ENCODE peak calls at places on chromosomes 1 and 21, in six cellular contexts. V is psoas muscle, T is lower lobe of right lung, G is upper lobe of right lung, I is HepG2, S is heart left ventricle. M is an unnamed sample. For H3K9me3 and H3K4me1, the result is how much of the 10 kb centered on the place peaks cover.

GRCh38 chr1:21605012-21605715 is 64.0 kb downstream of the RAP1GAP start:
- ATAC-seq in V (no peak), T (no peak), I (peak), S (no peak), G (no peak), M (no peak)

GRCh38 chr1:79708646-79709237 is 702.2 kb upstream of the ADGRL4 start:
- ATAC-seq in G (no peak), T (no peak), S (no peak), V (no peak), I (no peak), M (no peak)

GRCh38 chr1:94325379-94326302 is 88.3 kb upstream of the ARHGAP29 start:
- ATAC-seq in S (peak), T (peak), I (peak), G (peak), V (peak), M (peak)

GRCh38 chr1:42730002-42730401 is 10.0 kb downstream of the CLDN19 start:
- ATAC-seq in I (no peak), S (no peak), T (no peak), G (no peak), V (no peak), M (no peak)

GRCh38 chr1:89257036-89257435 is 15.6 kb downstream of the GBP5 start:
- ATAC-seq in V (no peak), T (no peak), G (peak), S (no peak), I (no peak), M (no peak)

GRCh38 chr1:213051881-213052202 is 801 bp downstream of the RPS6KC1 start:
- ATAC-seq in V (no peak), I (no peak), G (no peak), S (no peak), T (no peak), M (no peak)

GRCh38 chr1:118381197-118381596 is 196.2 kb upstream of the SPAG17 start:
- ATAC-seq in G (no peak), S (no peak), T (no peak), V (no peak), I (no peak), M (no peak)

GRCh38 chr21:39400173-39400572 is 45.4 kb downstream of the LCA5L start:
- ATAC-seq in G (no peak), T (no peak), V (no peak), S (no peak), I (no peak), M (no peak)

GRCh38 chr1:77063118-77063517 is 156.1 kb downstream of the PIGK start:
- ATAC-seq in S (no peak), G (no peak), T (no peak), I (no peak), V (no peak), M (no peak)

DNA sequence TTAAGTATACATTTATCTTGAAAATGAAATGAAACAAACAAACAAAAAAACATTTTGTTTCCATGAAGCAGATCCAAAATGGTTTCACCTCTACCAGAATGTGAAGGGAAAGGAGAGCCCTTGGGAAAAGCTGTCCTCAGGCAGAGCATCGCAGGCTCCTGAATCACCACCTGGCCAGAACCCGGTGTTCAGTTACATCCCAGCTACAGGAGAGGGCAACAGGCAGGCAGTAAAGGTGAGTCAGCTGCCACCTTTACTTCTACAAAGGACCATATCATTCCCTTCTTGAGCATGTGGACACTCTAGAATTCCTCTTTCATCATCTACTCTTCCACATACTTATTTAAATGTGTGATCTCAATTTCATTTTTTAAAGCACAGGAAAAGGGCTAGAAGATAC is 151.2 kb downstream of the PIGK start:
- ATAC-seq in G (no peak), T (no peak), I (no peak), S (no peak), V (no peak), M (no peak)
- TF ChIP-seq CTCF in G (no peak), T (no peak), I (no peak), S (no peak), V (no peak), M (no peak)

DNA sequence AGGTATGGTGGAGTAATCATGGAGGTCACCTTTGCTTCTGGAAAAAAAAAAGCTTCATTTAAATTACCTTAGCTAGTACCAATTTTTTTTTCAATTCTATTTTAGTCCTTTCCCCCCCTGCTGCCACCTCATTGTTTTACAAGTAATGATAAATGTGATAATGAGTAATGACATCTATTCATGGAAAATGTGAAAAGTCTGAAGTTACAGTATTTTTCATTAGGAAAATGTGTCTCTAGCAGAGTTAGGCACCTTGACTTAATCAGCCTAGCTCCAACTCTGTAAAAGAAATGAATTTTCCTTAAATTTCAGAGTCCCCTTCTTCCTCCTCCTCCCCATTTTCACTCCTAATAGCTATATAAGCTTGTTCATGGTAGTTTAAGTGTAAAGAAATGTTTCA is 204.9 kb upstream of the USP25 start:
- ATAC-seq in V (no peak), I (no peak), S (no peak), T (no peak), G (no peak), M (no peak)
- H3K9me3 ChIP-seq in V (under half), I (under half), S (under half), T (under half), G (under half), M (under half)

GRCh38 chr1:247961796-247962195 is 3.2 kb upstream of the OR2AK2 start:
- ATAC-seq in V (no peak), I (no peak), G (no peak), S (no peak), T (no peak), M (no peak)
- H3K4me1 ChIP-seq in V (under half), I (under half), G (under half), S (under half), T (under half), M (under half)

GRCh38 chr1:207088731-207089626 is at the start of gene C4BPB:
- ATAC-seq in G (peak), S (peak), V (peak), I (peak), T (peak), M (no peak)

GRCh38 chr1:207089627-207090265 is 1.1 kb downstream of the C4BPB start:
- ATAC-seq in G (no peak), S (no peak), V (no peak), I (no peak), T (no peak), M (no peak)

GRCh38 chr1:207088161-207088560 is 499 bp upstream of the C4BPB start:
- ATAC-seq in V (no peak), T (no peak), I (no peak), G (no peak), S (no peak), M (no peak)

GRCh38 chr1:207085887-207086286 is 2.8 kb upstream of the C4BPB start:
- ATAC-seq in S (no peak), T (no peak), V (no peak), I (no peak), G (no peak), M (no peak)

GRCh38 chr1:207091185-207091906 is 2.7 kb downstream of the C4BPB start:
- ATAC-seq in S (no peak), T (no peak), G (no peak), I (no peak), V (no peak), M (no peak)
- TF ChIP-seq CTCF in S (no peak), T (no peak), G (no peak), I (no peak), V (no peak), M (no peak)

GRCh38 chr21:46128106-46128982 is 27.0 kb downstream of the FTCD start:
- ATAC-seq in V (no peak), T (no peak), G (no peak), I (peak), S (peak), M (no peak)

GRCh38 chr21:46127239-46128105 is 27.9 kb downstream of the FTCD start:
- ATAC-seq in G (no peak), T (no peak), I (no peak), V (no peak), S (no peak), M (no peak)

GRCh38 chr21:46129846-46130651 is 25.3 kb downstream of the FTCD start:
- ATAC-seq in S (no peak), T (no peak), V (peak), I (no peak), G (no peak), M (no peak)

GRCh38 chr21:46130721-46131720 is 24.4 kb downstream of the FTCD start:
- ATAC-seq in V (peak), T (no peak), G (no peak), I (no peak), S (no peak), M (peak)

GRCh38 chr21:46128983-46129571 is 26.3 kb downstream of the FTCD start:
- ATAC-seq in G (no peak), V (no peak), T (no peak), I (no peak), S (peak), M (no peak)
- H3K9me3 ChIP-seq in G (under half), V (under half), T (under half), I (under half), S (under half), M (under half)